ENCODE peak calls at places on chromosomes 5 and 9, in seven cellular contexts. R is nephron progenitor cell; Y is KBM-7; B is HTR-8/SVneo; I is lung microvascular endothelial cell; T is endothelial cell; W is activated T-helper 1 cell treated with anti-CD3 and anti-CD28 coated beads, Interleukin-12 subunit alpha, Interleukin-12 subunit beta, Interleukin-2, Interleukin-4 antibody, amounts not matched to agents 30 ng/mL and 10 ng/mL and 1 ng/mL, durations not matched to agents 14 hours and 24 hours and 36 hours. Z is an unnamed sample.

GRCh38 chr9:97773723-97774122 is 76.6 kb upstream of the XPA start:
- DNase-seq in R (no peak), B (no peak), W (no peak), T (no peak), Y (no peak), I (no peak), Z (peak)

GRCh38 chr5:135309391-135310327 is 89.4 kb downstream of the MACROH2A1 start:
- DNase-seq in R (no peak), B (no peak), T (no peak), Y (peak), I (no peak), W (no peak), Z (no peak)

GRCh38 chr5:73625314-73625904 is 587 bp upstream of the ARHGEF28 start:
- DNase-seq in R (no peak), T (no peak), W (no peak), Y (peak), I (peak), B (no peak), Z (no peak)

GRCh38 chr5:132877466-132877865 is 4.0 kb downstream of the LEAP2 start:
- DNase-seq in W (no peak), Y (no peak), I (no peak), B (no peak), T (no peak), R (no peak), Z (no peak)

GRCh38 chr5:140882591-140882899 is 621 bp downstream of the PCDHA13 start:
- DNase-seq in I (no peak), T (peak), Y (no peak), W (no peak), R (no peak), B (peak), Z (no peak)

GRCh38 chr5:33509036-33509435 is 68.3 kb downstream of the TARS1 start:
- DNase-seq in R (no peak), I (no peak), B (no peak), Y (no peak), W (no peak), T (no peak), Z (no peak)

GRCh38 chr5:158811350-158811749 is 288.4 kb downstream of the EBF1 start:
- DNase-seq in T (no peak), B (no peak), R (no peak), I (no peak), Y (no peak), W (no peak), Z (no peak)

GRCh38 chr9:132547436-132547835 is 35.0 kb upstream of the BARHL1 start:
- DNase-seq in B (no peak), R (no peak), W (no peak), T (no peak), I (no peak), Y (no peak), Z (no peak)

GRCh38 chr5:163563880-163564279 is 58.5 kb downstream of the MAT2B start:
- DNase-seq in R (no peak), T (no peak), B (no peak), I (no peak), W (no peak), Y (no peak), Z (no peak)

GRCh38 chr5:154593091-154593490 is 115.1 kb upstream of the HAND1 start:
- DNase-seq in R (no peak), Y (no peak), I (no peak), W (no peak), T (no peak), B (no peak), Z (no peak)

GRCh38 chr9:134422701-134423100 is 96.4 kb downstream of the RXRA start:
- DNase-seq in I (no peak), Y (no peak), W (no peak), B (no peak), R (no peak), T (no peak), Z (no peak)

GRCh38 chr9:112615584-112616271 is 102.2 kb downstream of the INIP start:
- DNase-seq in I (no peak), R (no peak), T (no peak), W (no peak), Y (no peak), B (no peak), Z (no peak)

GRCh38 chr9:107269681-107270080 is 13.4 kb upstream of the RAD23B start:
- DNase-seq in B (no peak), W (no peak), Y (no peak), T (no peak), I (no peak), R (no peak), Z (no peak)

Z was measured in H54.